ENCODE peak calls at places on chromosome 16, in six cellular contexts. L is K562, H is astrocyte of the cerebellum, P is fibroblast of the aortic adventitia, S is choroid plexus epithelial cell, E is epithelial cell of esophagus. N is an unnamed sample.

GRCh38 chr16:19304670-19305240 is 19.2 kb downstream of the CLEC19A start:
- DNase-seq in E (peak), S (no peak), P (no peak), H (no peak), L (no peak), N (no peak)

GRCh38 chr16:919658-920631 is 50.8 kb downstream of the LMF1 start:
- DNase-seq in S (peak), P (peak), L (no peak), H (no peak), E (no peak), N (no peak)

GRCh38 chr16:11395008-11395948 is 50.0 kb downstream of the RMI2 start:
- DNase-seq in H (no peak), S (no peak), L (no peak), E (no peak), P (no peak), N (no peak)

GRCh38 chr16:11163761-11164261 is 92.2 kb downstream of the SOCS1 start:
- DNase-seq in P (no peak), L (no peak), S (no peak), H (no peak), E (no peak), N (no peak)

GRCh38 chr16:69938981-69939820 is 11.9 kb upstream of the CLEC18A start:
- DNase-seq in H (no peak), S (no peak), E (no peak), L (no peak), P (no peak), N (no peak)

GRCh38 chr16:68902376-68903345 is 59.3 kb downstream of the TANGO6 start:
- DNase-seq in H (peak), E (peak), L (peak), P (peak), S (peak), N (no peak)

GRCh38 chr16:9048302-9048700 is 43.1 kb upstream of the HAPSTR1 start:
- DNase-seq in L (no peak), S (peak), H (no peak), P (no peak), E (no peak), N (no peak)

GRCh38 chr16:19179890-19180490 is 11.9 kb downstream of the SYT17 start:
- DNase-seq in P (peak), H (no peak), S (peak), E (peak), L (peak), N (peak)

GRCh38 chr16:29011112-29011511 is 26.3 kb downstream of the LAT start:
- DNase-seq in H (no peak), P (no peak), L (no peak), E (no peak), S (no peak), N (no peak)

GRCh38 chr16:31333686-31334649 is 21.0 kb upstream of the ITGAX start:
- DNase-seq in S (peak), H (no peak), L (peak), P (peak), E (peak), N (no peak)

DNA sequence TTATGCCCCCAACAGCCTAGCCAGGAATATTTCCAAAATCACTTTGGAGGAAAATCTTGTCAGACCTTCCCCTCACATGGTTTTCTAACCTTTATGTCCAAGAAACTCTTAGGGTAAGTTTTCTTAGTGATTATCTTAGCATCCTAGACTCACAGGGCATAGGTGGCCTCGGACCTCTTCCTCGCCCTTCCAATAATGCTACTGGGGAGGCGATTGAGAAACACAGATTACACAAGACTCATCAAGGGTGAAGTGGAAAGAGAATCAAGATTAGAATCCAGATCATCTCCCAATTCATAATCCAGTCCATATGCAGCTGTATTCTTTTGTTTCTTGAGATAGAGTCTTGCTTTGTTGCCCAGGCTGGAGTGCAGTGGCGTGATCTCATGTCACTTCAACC is 358.4 kb upstream of the CDH5 start:
- DNase-seq in E (no peak), S (peak), L (no peak), P (peak), H (no peak), N (no peak)
- H3K4me3 ChIP-seq in E (no peak), S (no peak), L (no peak), P (no peak), H (no peak), N (no peak)

GRCh38 chr16:80931985-80932720 is 74.5 kb downstream of the CMC2 start:
- DNase-seq in S (peak), L (peak), P (peak), E (peak), H (peak), N (no peak)
- TF ChIP-seq CTCF in S (peak), L (no peak), P (peak), E (no peak), H (peak), N (no peak)

DNA sequence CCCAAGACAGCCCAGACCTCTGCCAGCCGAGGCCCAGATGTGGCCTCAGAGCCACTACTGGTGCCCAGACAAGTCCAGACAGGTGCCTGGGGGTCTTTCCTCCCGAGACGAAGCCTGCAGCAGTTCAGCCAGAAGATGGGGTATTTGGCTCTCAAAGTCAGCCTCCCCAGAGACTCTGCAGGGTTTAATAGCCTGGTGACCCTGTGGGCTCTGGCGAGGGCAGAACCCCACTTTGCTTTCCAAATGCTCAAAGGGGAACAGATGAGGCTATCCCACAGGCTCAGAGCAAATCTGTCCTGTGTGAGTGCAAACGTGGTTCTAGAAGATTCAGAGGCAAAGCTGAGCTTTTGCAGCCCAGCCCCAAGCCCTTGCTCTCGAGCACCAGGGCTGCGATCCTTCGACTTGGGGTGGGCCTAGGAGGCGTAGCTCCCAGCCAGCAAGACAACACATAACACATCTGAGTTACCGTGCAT is 236.0 kb downstream of the MRTFB start:
- DNase-seq in L (peak), S (no peak), E (no peak), P (no peak), H (no peak), N (no peak)
- H3K4me3 ChIP-seq in L (no peak), S (no peak), E (no peak), P (no peak), H (no peak), N (no peak)

GRCh38 chr16:14529010-14529669 is 100.9 kb downstream of the PARN start:
- DNase-seq in P (peak), E (peak), L (peak), H (peak), S (peak), N (peak)
- TF ChIP-seq CTCF in P (peak), E (peak), L (peak), H (peak), S (peak), N (peak)

DNA sequence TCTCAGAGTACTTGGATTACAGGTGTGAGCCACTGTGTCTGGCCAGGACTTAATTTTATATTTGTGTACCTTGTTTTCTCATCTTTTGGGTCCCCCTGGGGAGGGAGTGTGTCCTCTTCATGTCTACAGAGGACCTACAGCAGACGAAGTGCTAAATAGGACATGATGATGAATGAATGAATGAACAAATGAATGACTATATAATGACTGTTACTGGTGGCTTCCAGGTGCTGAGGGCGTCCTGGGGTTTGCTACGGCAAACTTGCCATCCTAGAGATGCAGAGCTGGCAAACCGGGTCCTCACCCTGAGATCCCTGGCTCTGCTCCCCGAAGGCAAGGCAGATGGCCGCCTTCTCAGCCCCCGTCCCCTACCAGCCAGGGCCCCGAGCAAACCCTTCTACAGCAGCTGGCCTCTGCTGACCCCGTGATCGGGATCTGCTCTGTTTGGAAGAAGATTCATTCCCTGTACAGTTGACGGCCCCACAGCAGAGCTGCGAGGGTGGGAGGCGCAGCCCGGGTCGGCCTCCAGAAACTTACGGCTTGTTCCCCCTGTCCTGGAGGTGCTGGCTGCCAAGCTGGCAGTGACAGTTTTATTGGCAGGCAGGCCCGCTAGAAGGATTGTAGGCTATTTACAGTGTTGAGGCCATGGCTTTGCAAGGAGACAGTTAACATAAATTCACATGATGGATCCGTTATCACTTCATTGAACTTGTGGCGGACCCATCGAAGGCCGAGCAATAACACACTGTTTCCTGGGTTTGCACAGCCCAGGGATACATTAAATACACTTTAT is 197.7 kb upstream of the GSE1 start:
- DNase-seq in H (no peak), E (no peak), P (no peak), L (no peak), S (no peak), N (no peak)
- H3K4me3 ChIP-seq in H (no peak), E (no peak), P (no peak), L (no peak), S (no peak), N (no peak)

GRCh38 chr16:49704586-49705155 is 151.2 kb downstream of the ZNF423 start:
- DNase-seq in H (no peak), E (no peak), P (no peak), L (no peak), S (peak), N (no peak)
- TF ChIP-seq CTCF in H (no peak), E (no peak), P (no peak), L (no peak), S (peak), N (peak)

DNA sequence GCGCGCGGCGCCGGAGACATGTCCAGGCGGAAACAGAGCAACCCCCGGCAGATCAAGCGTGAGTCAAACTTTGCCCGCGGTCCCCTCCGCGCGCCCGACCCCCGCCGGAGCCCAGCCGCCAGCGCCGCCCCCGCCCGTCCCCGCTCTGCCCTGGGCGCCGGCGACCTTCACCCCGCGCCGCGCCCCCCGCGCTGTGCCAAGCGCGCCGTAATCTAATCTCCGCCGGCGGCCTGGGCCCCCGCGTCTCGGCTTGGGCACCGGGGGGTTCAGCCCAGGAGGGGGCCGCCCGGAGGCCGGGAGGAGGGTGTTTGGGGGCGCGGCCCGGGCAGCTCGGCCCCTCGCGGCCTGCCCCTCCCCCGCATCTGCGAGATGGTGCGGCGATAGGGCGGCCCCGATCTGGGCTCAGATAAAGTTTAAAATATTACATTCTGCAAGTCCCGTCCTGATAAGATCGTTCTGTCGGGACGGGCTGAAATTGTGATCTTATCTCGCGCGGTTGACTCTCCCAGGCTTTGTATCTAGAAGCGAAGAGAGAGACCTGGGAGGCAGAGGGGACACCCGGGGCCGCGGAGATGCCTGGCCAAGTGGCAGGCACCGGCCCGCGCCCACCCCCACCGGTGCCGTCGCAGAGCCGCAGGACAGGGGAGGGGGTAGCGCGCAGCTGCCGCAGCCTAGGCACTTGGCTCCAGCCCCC is 688 bp downstream of the ZFPM1 start:
- DNase-seq in H (no peak), L (no peak), P (no peak), E (peak), S (peak), N (no peak)
- H3K4me3 ChIP-seq in H (peak), L (peak), P (peak), E (peak), S (peak), N (peak)